ENCODE peak calls at places on chromosomes 7 and 10, in four cellular contexts. Q is AG09309, U is astrocyte, T is lower leg skin. W is an unnamed sample.

GRCh38 chr7:151677581-151678226 is 158.0 kb upstream of the RHEB start:
- DNase-seq in T (no peak), U (no peak), Q (no peak), W (no peak)

GRCh38 chr10:69685802-69686585 is 55.9 kb downstream of the FAM241B start:
- DNase-seq in Q (no peak), U (peak), T (peak), W (peak)

GRCh38 chr7:157612664-157613561 is 276.1 kb downstream of the DNAJB6 start:
- DNase-seq in Q (no peak), T (no peak), U (no peak), W (no peak)

GRCh38 chr10:102555781-102556328 is 52.1 kb downstream of the SUFU start:
- DNase-seq in T (no peak), U (peak), Q (no peak), W (peak)

GRCh38 chr7:2230226-2230625 is 2.5 kb downstream of the MAD1L1 start:
- DNase-seq in T (no peak), Q (no peak), U (no peak), W (no peak)

GRCh38 chr10:131980757-131981428 is 830 bp downstream of the BNIP3 start:
- DNase-seq in T (no peak), Q (no peak), U (no peak), W (no peak)

GRCh38 chr7:87398441-87398840 is 53.0 kb downstream of the CROT start:
- DNase-seq in Q (no peak), U (peak), T (no peak), W (peak)

GRCh38 chr7:11195502-11195901 is 221.8 kb downstream of the PHF14 start:
- DNase-seq in Q (no peak), U (no peak), T (no peak), W (no peak)

GRCh38 chr10:51224610-51225230 is 150.4 kb downstream of the PRKG1 start:
- DNase-seq in T (no peak), U (peak), Q (peak), W (peak)

GRCh38 chr7:2872296-2872874 is 28.3 kb upstream of the GNA12 start:
- DNase-seq in U (no peak), T (no peak), Q (no peak), W (no peak)

GRCh38 chr10:113549856-113550255 is 3.0 kb upstream of the HABP2 start:
- DNase-seq in Q (no peak), U (no peak), T (no peak), W (no peak)

GRCh38 chr10:88897019-88897853 is 17.2 kb downstream of the STAMBPL1 start:
- DNase-seq in U (no peak), Q (no peak), T (no peak), W (peak)

GRCh38 chr7:39353615-39354376 is 212.4 kb upstream of the YAE1 start:
- DNase-seq in T (no peak), U (peak), Q (no peak), W (no peak)

GRCh38 chr10:1400129-1400865 is 337.0 kb downstream of the ADARB2 start:
- DNase-seq in Q (no peak), T (peak), U (no peak), W (no peak)

GRCh38 chr10:29105516-29106215 is 183.2 kb upstream of the LYZL1 start:
- DNase-seq in T (peak), U (peak), Q (peak), W (peak)

GRCh38 chr7:55083206-55083605 is 64.4 kb downstream of the EGFR start:
- DNase-seq in T (no peak), U (peak), Q (no peak), W (no peak)

GRCh38 chr7:55084307-55084706 is 65.5 kb downstream of the EGFR start:
- DNase-seq in Q (no peak), T (no peak), U (no peak), W (no peak)

GRCh38 chr7:55086413-55087201 is 67.8 kb downstream of the EGFR start:
- DNase-seq in U (peak), T (peak), Q (peak), W (peak)

GRCh38 chr7:55087521-55087961 is 68.7 kb downstream of the EGFR start:
- DNase-seq in T (peak), U (no peak), Q (no peak), W (no peak)

GRCh38 chr7:55085511-55086412 is 66.9 kb downstream of the EGFR start:
- DNase-seq in T (no peak), U (no peak), Q (no peak), W (no peak)
- TF ChIP-seq CTCF in T (no peak), U (no peak), Q (no peak), W (no peak)

GRCh38 chr7:43353902-43354301 is 229.0 kb upstream of the STK17A start:
- DNase-seq in U (no peak), T (no peak), Q (no peak), W (no peak)
- TF ChIP-seq CTCF in U (no peak), T (no peak), Q (no peak), W (peak)

GRCh38 chr10:68073631-68074403 is 1.3 kb downstream of the HERC4 start:
- DNase-seq in Q (no peak), T (no peak), U (no peak), W (no peak)

GRCh38 chr10:68074404-68074774 is 694 bp downstream of the HERC4 start:
- DNase-seq in U (no peak), T (no peak), Q (no peak), W (no peak)

GRCh38 chr10:68075550-68076004 is 494 bp upstream of the HERC4 start:
- DNase-seq in T (no peak), U (no peak), Q (no peak), W (no peak)

GRCh38 chr10:68077026-68077425 is 1.9 kb upstream of the HERC4 start:
- DNase-seq in U (no peak), T (no peak), Q (no peak), W (no peak)

DNA sequence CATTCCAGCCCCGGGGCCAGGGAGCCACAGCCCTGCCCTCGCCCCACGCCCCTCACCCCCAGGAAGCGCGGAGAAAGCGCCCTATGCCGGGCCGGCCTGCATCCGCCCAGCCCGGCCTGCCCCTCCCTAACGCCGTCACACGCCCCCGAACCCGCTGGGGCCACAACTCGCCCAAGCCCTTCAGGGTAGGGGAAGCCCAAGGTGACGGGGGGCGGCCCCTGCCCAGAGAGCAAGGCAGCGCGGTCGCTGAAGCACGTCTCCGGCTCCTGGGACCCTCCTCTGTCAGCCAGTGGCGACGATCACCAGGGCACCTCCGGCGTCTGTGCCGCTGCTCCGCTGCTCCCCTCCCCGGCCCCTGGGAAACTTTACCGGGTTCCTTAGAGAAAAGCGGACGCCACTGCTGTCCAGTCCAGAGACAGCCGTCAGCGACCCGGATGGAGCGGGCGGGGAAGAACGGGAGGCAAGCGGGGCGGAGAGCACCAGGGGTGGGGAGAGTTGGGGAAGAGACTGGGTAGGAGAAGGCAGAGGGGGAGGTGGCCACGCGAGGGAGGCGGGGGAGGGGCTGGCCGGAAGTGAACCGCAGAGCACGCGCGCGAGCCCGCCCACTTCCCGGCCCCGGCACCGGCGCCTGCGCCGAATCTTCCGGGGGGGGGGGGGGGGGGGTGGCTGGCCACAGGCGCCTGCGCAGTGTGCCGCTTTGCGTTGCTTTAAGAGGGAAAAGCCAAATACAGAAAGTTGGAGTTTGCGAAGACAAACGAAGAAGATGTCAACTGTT is at the start of gene HERC4:
- DNase-seq in T (peak), U (peak), Q (peak), W (peak)
- TF ChIP-seq CTCF in T (no peak), U (no peak), Q (no peak), W (no peak)

GRCh38 chr7:132933076-132933466 is 148.8 kb downstream of the CHCHD3 start:
- DNase-seq in Q (peak), U (peak), T (no peak), W (peak)

GRCh38 chr7:132934017-132934416 is 147.9 kb downstream of the CHCHD3 start:
- DNase-seq in U (no peak), Q (no peak), T (no peak), W (no peak)

GRCh38 chr7:132932321-132933075 is 149.4 kb downstream of the CHCHD3 start:
- DNase-seq in T (no peak), U (peak), Q (no peak), W (no peak)

GRCh38 chr7:132935608-132936007 is 146.3 kb downstream of the CHCHD3 start:
- DNase-seq in U (no peak), Q (no peak), T (no peak), W (no peak)

GRCh38 chr7:132930881-132931280 is 151.0 kb downstream of the CHCHD3 start:
- DNase-seq in T (no peak), Q (no peak), U (no peak), W (peak)
- TF ChIP-seq CTCF in T (no peak), Q (peak), U (peak), W (peak)